ENCODE peak calls at places on chromosomes 2 and 18, in seven cellular contexts. K is mammary epithelial cell; S is AG04450; N is tibial artery; D is bronchial epithelial cell; I is GM12865; C is naive thymus-derived CD4-positive, alpha-beta T cell. L is an unnamed sample.

GRCh38 chr2:158967731-158968395 is 577 bp upstream of the TANC1 start:
- DNase-seq in K (peak; percentile 53), S (no peak), N (peak; percentile 75), D (no peak), I (no peak), C (no peak), L (no peak)

GRCh38 chr18:26621161-26622026 is 73.0 kb upstream of the KCTD1 start:
- DNase-seq in K (peak; percentile 49), S (no peak), N (no peak), D (peak; percentile 30), I (peak; percentile 69), C (no peak), L (peak; percentile 7)

GRCh38 chr2:199379251-199379650 is 78.5 kb downstream of the SATB2 start:
- DNase-seq in K (peak; percentile 52), S (no peak), N (no peak), D (peak; percentile 38), I (no peak), C (no peak), L (no peak)

GRCh38 chr2:50613161-50613560 is 418.8 kb downstream of the NRXN1 start:
- DNase-seq in K (peak; percentile 29), S (peak; percentile 39), N (no peak), D (peak; percentile 80), I (no peak), C (no peak), L (no peak)

GRCh38 chr2:229715895-229716507 is 1.6 kb upstream of the DNER start:
- DNase-seq in K (peak; percentile 37), S (no peak), N (no peak), D (peak; percentile 50), I (peak; percentile 45), C (peak; percentile 16), L (no peak)

GRCh38 chr2:126656311-126657145 is 570 bp downstream of the GYPC start:
- DNase-seq in K (no peak), S (no peak), N (no peak), D (no peak), I (peak; percentile 48), C (peak; percentile 46), L (no peak)

GRCh38 chr18:23422751-23423418 is 30.2 kb upstream of the RIOK3 start:
- DNase-seq in K (peak; percentile 82), S (no peak), N (no peak), D (peak; percentile 52), I (peak; percentile 91), C (no peak), L (peak; percentile 52)

GRCh38 chr2:26720322-26721166 is 28.0 kb downstream of the KCNK3 start:
- DNase-seq in K (peak; percentile 31), S (peak; percentile 38), N (peak; percentile 94), D (no peak), I (peak; percentile 21), C (no peak), L (no peak)

GRCh38 chr2:67954125-67954748 is 108.6 kb downstream of the C1D start:
- DNase-seq in K (peak; percentile 39), S (no peak), N (no peak), D (peak; percentile 86), I (no peak), C (no peak), L (no peak)

GRCh38 chr2:174544156-174544555 is 53.4 kb downstream of the WIPF1 start:
- DNase-seq in K (peak; percentile 70), S (no peak), N (no peak), D (no peak), I (no peak), C (no peak), L (no peak)

GRCh38 chr2:172848549-172848948 is 112.9 kb downstream of the RAPGEF4 start:
- DNase-seq in K (no peak), S (no peak), N (no peak), D (no peak), I (no peak), C (no peak), L (no peak)

GRCh38 chr2:239824051-239824694 is 201.0 kb downstream of the NDUFA10 start:
- DNase-seq in K (peak; percentile 66), S (no peak), N (peak; percentile 31), D (peak; percentile 68), I (peak; percentile 51), C (no peak), L (no peak)
- H3K4me3 ChIP-seq in K (no peak overlapping the region), S (no peak overlapping the region), N (no peak overlapping the region), D (no peak overlapping the region), I (no peak overlapping the region), C (no peak overlapping the region), L (no peak overlapping the region)

GRCh38 chr2:70085711-70086277 is 1.5 kb upstream of the PCBP1 start:
- DNase-seq in K (no peak), S (no peak), N (peak; percentile 17), D (no peak), I (peak; percentile 38), C (no peak), L (no peak)

GRCh38 chr2:70083344-70084156 is 3.7 kb upstream of the PCBP1 start:
- DNase-seq in K (peak; percentile 98), S (no peak), N (peak; percentile 37), D (peak; percentile 98), I (peak; percentile 83), C (no peak), L (no peak)

GRCh38 chr2:70086838-70087702 is at the start of gene PCBP1:
- DNase-seq in K (peak; percentile 86), S (peak; percentile 85), N (peak; percentile 97), D (peak; percentile 80), I (peak; percentile 98), C (peak; percentile 96), L (peak; percentile 92)

GRCh38 chr2:70086278-70086837 is 919 bp upstream of the PCBP1 start:
- DNase-seq in K (peak; percentile 85), S (peak; percentile 54), N (peak; percentile 85), D (peak; percentile 82), I (peak; percentile 92), C (peak; percentile 93), L (peak; percentile 87)

DNA sequence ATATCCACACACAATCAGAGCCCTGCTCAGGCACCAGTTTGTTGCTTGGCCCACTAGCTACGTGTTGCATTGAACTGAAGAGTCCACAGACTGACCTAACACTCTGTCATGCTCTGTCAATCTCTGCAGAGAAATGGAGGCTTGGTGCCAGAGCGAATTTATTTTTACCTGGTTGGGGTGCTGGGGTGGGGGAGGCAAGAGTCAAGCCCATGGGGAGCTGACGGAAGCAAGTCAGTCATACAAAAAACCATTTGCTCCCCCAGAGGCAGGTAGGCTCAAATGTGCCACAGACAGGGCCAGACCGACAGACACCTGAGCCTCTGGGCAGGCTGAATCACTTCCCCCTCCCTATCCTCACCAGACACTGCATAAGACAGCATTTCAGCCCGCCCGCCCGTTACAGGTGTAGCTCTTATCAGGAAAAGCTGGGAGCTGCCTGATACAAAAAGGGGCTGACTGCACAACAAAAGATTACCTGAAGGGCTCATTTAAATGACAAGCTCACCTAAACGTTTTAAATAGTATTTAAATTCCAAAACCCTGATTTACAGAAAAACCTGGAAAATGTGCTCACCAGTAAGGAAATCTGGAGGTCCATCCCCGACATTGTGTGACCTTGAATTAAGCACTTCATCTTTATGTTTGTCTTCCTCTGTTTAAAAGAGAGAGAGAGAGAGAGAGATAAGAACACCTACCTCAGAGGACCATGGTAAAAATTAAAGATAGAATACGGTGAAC is 2.1 kb upstream of the PCBP1 start:
- DNase-seq in K (peak; percentile 82), S (no peak), N (peak; percentile 71), D (peak; percentile 85), I (peak; percentile 89), C (peak; percentile 65), L (no peak)
- H3K4me3 ChIP-seq in K (no peak overlapping the region), S (no peak overlapping the region), N (peak overlapping the region; percentile 71), D (no peak overlapping the region), I (peak overlapping the region; percentile 86), C (peak overlapping the region; percentile 86), L (peak overlapping the region; percentile 78)

GRCh38 chr2:73000808-73001570 is 70.5 kb downstream of the SFXN5 start:
- DNase-seq in K (no peak), S (no peak), N (peak; percentile 33), D (no peak), I (no peak), C (no peak), L (no peak)

GRCh38 chr2:72999729-73000725 is 71.5 kb downstream of the SFXN5 start:
- DNase-seq in K (peak; percentile 48), S (no peak), N (peak; percentile 52), D (peak; percentile 61), I (no peak), C (no peak), L (no peak)

GRCh38 chr2:73004466-73004865 is 67.0 kb downstream of the SFXN5 start:
- DNase-seq in K (no peak), S (no peak), N (peak; percentile 38), D (no peak), I (no peak), C (no peak), L (no peak)

GRCh38 chr2:73004889-73005596 is 66.5 kb downstream of the SFXN5 start:
- DNase-seq in K (no peak), S (no peak), N (peak; percentile 54), D (no peak), I (no peak), C (no peak), L (no peak)

DNA sequence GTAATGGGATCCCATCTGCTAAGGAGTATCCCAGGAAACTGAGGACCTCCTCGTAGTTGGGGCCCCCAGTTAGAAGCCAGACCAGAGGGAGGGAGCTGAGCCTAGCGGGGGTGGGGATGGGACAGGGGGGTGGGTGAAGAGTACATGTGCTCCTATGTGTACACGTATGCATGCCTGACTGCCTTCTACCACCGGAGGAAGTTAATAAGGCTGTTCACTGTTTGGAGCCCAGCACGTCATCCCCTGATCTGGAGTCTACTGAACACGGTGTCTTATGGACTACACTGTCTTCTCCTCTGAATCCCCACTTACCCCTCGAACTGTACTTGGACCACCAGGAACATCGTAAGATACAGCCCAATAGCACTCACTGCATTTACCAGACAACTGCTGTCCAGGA is 68.5 kb downstream of the SFXN5 start:
- DNase-seq in K (no peak), S (no peak), N (no peak), D (no peak), I (no peak), C (no peak), L (no peak)
- H3K4me3 ChIP-seq in K (no peak overlapping the region), S (no peak overlapping the region), N (no peak overlapping the region), D (no peak overlapping the region), I (no peak overlapping the region), C (no peak overlapping the region), L (no peak overlapping the region)

GRCh38 chr2:134319581-134320246 is 65.8 kb downstream of the MGAT5 start:
- DNase-seq in K (no peak), S (no peak), N (no peak), D (no peak), I (no peak), C (no peak), L (no peak)
- H3K4me3 ChIP-seq in K (no peak overlapping the region), S (no peak overlapping the region), N (no peak overlapping the region), D (no peak overlapping the region), I (no peak overlapping the region), C (no peak overlapping the region), L (no peak overlapping the region)

GRCh38 chr2:64859208-64860161 is 129.7 kb upstream of the SLC1A4 start:
- DNase-seq in K (peak; percentile 79), S (peak; percentile 78), N (peak; percentile 97), D (peak; percentile 75), I (peak; percentile 74), C (no peak), L (no peak)
- H3K4me3 ChIP-seq in K (peak overlapping the region; percentile 3), S (peak overlapping the region; percentile 44), N (peak overlapping the region; percentile 65), D (peak overlapping the region; percentile 19), I (peak overlapping the region; percentile 55), C (peak overlapping the region; percentile 7), L (peak overlapping the region; percentile 55)